ENCODE peak calls at places on chromosomes 6 and 20, in ten cellular contexts. O is SK-N-MC; M is effector memory CD4-positive, alpha-beta T cell; F is IMR-90; C is endodermal cell; Y is right atrium auricular region; H is upper lobe of right lung; P is CD4-positive, CD25-positive, alpha-beta regulatory T cell; K is colonic mucosa; D is GM23248. I is an unnamed sample.
A peak's percentile ranks its signal among the peaks of the same experiment; 100 is the strongest.

GRCh38 chr6:113901482-113901881 is 44.3 kb downstream of the MARCKS start:
- DNase-seq in D (peak; percentile 71), P (no peak), M (no peak), Y (no peak), O (no peak), F (peak; percentile 70), H (no peak), C (no peak), K (no peak), I (no peak)

GRCh38 chr6:129492260-129492659 is 217.7 kb downstream of the ARHGAP18 start:
- DNase-seq in P (no peak), H (no peak), M (no peak), Y (no peak), O (no peak), C (no peak), K (no peak), D (peak; percentile 48), F (peak; percentile 57), I (no peak)

GRCh38 chr20:64044484-64045247 is 4.8 kb downstream of the SOX18 start:
- DNase-seq in D (peak; percentile 84), P (no peak), M (no peak), F (peak; percentile 37), Y (no peak), C (peak; percentile 62), H (no peak), O (no peak), K (no peak), I (no peak)

GRCh38 chr6:137512768-137513605 is 18.8 kb upstream of the OLIG3 start:
- DNase-seq in O (no peak), H (no peak), C (peak; percentile 79), K (no peak), Y (no peak), F (no peak), M (no peak), P (no peak), D (no peak), I (no peak)

GRCh38 chr20:44810391-44811149 is at the start of gene RIMS4:
- DNase-seq in D (peak; percentile 37), K (no peak), Y (no peak), C (peak; percentile 77), O (no peak), F (no peak), M (no peak), H (no peak), P (no peak), I (no peak)

GRCh38 chr20:25317351-25318075 is 69.6 kb downstream of the PYGB start:
- DNase-seq in K (no peak), H (peak; percentile 59), Y (no peak), O (no peak), P (no peak), C (no peak), F (no peak), M (no peak), D (no peak), I (no peak)

GRCh38 chr6:134195164-134195906 is 122.6 kb downstream of the SGK1 start:
- DNase-seq in C (no peak), F (peak; percentile 61), O (no peak), D (peak; percentile 49), K (no peak), M (no peak), P (no peak), Y (no peak), H (no peak), I (no peak)

GRCh38 chr20:35702051-35702823 is 3.0 kb downstream of the ROMO1 start:
- DNase-seq in C (peak; percentile 51), M (no peak), P (no peak), O (no peak), Y (peak; percentile 50), H (peak; percentile 50), K (no peak), F (peak; percentile 79), D (peak; percentile 86), I (no peak)

GRCh38 chr6:151652338-151652737 is 155.1 kb upstream of the ESR1 start:
- DNase-seq in H (no peak), K (no peak), C (no peak), Y (peak; percentile 60), F (no peak), D (no peak), O (no peak), P (no peak), M (no peak), I (no peak)

GRCh38 chr6:158017621-158018369 is 36.1 kb downstream of the SYNJ2 start:
- DNase-seq in P (no peak), F (no peak), M (no peak), Y (no peak), O (no peak), D (no peak), C (no peak), K (no peak), H (no peak), I (no peak)

GRCh38 chr6:45923831-45924391 is 91.7 kb downstream of the CLIC5 start:
- DNase-seq in O (no peak), C (peak; percentile 33), M (no peak), H (no peak), D (peak; percentile 81), P (peak; percentile 46), Y (no peak), F (peak; percentile 63), K (no peak), I (no peak)

GRCh38 chr20:63742381-63743024 is 2.9 kb downstream of the SLC2A4RG start:
- DNase-seq in P (no peak), M (no peak), C (peak; percentile 45), H (peak; percentile 68), F (no peak), Y (no peak), K (peak; percentile 17), O (no peak), D (no peak), I (no peak)

GRCh38 chr6:134523051-134523450 is 205.1 kb upstream of the SGK1 start:
- DNase-seq in H (no peak), Y (no peak), D (no peak), K (no peak), C (no peak), M (no peak), P (no peak), F (no peak), O (no peak), I (no peak)

GRCh38 chr6:13302751-13303667 is 25.3 kb downstream of the TBC1D7 start:
- DNase-seq in D (peak; percentile 97), K (peak; percentile 91), O (no peak), C (peak; percentile 11), Y (peak; percentile 75), F (peak; percentile 98), P (peak; percentile 72), H (peak; percentile 75), M (peak; percentile 7), I (no peak)

GRCh38 chr6:119349041-119349340 is 570 bp downstream of the MAN1A1 start:
- DNase-seq in C (peak; percentile 80), O (no peak), Y (no peak), H (no peak), P (no peak), K (no peak), F (no peak), M (peak; percentile 2), D (peak; percentile 58), I (no peak)

GRCh38 chr6:139778688-139779087 is 404.2 kb upstream of the CITED2 start:
- DNase-seq in P (no peak), O (no peak), C (no peak), K (no peak), M (no peak), H (no peak), D (peak; percentile 62), F (peak; percentile 60), Y (no peak), I (no peak)

GRCh38 chr6:42332916-42333315 is 115.3 kb upstream of the MRPS10 start:
- DNase-seq in H (no peak), C (no peak), K (no peak), O (no peak), P (no peak), F (no peak), Y (no peak), M (no peak), D (no peak), I (no peak)

GRCh38 chr20:63767456-63767855 is 27.9 kb downstream of the SLC2A4RG start:
- DNase-seq in D (no peak), K (no peak), C (no peak), M (no peak), H (no peak), P (no peak), Y (no peak), O (no peak), F (no peak), I (no peak)

GRCh38 chr20:1478566-1478965 is 11.9 kb upstream of the NSFL1C start:
- DNase-seq in Y (no peak), D (peak; percentile 82), H (no peak), O (no peak), F (peak; percentile 52), K (no peak), C (no peak), P (no peak), M (no peak), I (no peak)

GRCh38 chr6:110809792-110810191 is 5.5 kb downstream of the CDK19 start:
- DNase-seq in D (no peak), H (no peak), P (no peak), F (no peak), K (no peak), C (no peak), M (no peak), Y (no peak), O (no peak), I (no peak)
- H3K9me3 ChIP-seq in D (peaks cover 3% of the 10 kb centered on the region), H (no peaks in the 10 kb centered on the region), P (no peaks in the 10 kb centered on the region), F (no peaks in the 10 kb centered on the region), K (no peaks in the 10 kb centered on the region), C (no peaks in the 10 kb centered on the region), M (no peaks in the 10 kb centered on the region), Y (no peaks in the 10 kb centered on the region), O (peaks cover 4% of the 10 kb centered on the region), I (no peaks in the 10 kb centered on the region)

DNA sequence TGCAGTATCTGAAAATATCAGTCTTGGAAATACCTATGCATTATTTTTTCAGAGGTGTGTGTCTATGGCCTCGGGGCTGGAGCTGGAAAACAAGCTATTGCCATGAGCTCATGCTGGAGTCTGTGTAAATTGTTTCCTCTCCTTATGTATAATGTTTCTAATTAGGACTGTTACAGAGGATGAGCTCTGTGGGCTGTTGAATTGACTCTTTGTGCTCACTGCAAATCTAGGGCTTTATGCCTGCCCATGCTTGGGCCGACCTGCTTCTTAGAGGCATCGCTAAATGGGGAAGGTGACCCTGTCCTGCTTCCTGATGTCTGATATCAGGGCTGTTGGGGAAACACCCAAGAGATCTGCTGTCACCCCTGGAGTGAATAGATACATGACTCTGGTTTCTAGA is 80.8 kb upstream of the SLC22A16 start:
- DNase-seq in F (no peak), D (no peak), C (no peak), O (no peak), M (no peak), H (no peak), K (peak; percentile 1), Y (no peak), P (no peak), I (no peak)
- H3K9me3 ChIP-seq in F (peaks cover 2% of the 10 kb centered on the region), D (peaks cover 3% of the 10 kb centered on the region), C (peaks cover 5% of the 10 kb centered on the region), O (no peaks in the 10 kb centered on the region), M (no peaks in the 10 kb centered on the region), H (no peaks in the 10 kb centered on the region), K (no peaks in the 10 kb centered on the region), Y (no peaks in the 10 kb centered on the region), P (peaks cover under 1% of the 10 kb centered on the region), I (peaks cover 2% of the 10 kb centered on the region)

GRCh38 chr6:169863710-169864109 is 112.3 kb downstream of the ERMARD start:
- DNase-seq in H (no peak), P (no peak), O (no peak), C (no peak), Y (no peak), M (no peak), F (no peak), K (no peak), D (no peak), I (no peak)
- H3K9me3 ChIP-seq in H (no peaks in the 10 kb centered on the region), P (no peaks in the 10 kb centered on the region), O (no peaks in the 10 kb centered on the region), C (no peaks in the 10 kb centered on the region), Y (no peaks in the 10 kb centered on the region), M (no peaks in the 10 kb centered on the region), F (peaks cover 55% of the 10 kb centered on the region), K (no peaks in the 10 kb centered on the region), D (no peaks in the 10 kb centered on the region), I (no peaks in the 10 kb centered on the region)

GRCh38 chr20:40103420-40103819 is 585.6 kb downstream of the MAFB start:
- DNase-seq in C (no peak), Y (no peak), M (no peak), H (no peak), D (no peak), P (no peak), O (no peak), K (no peak), F (no peak), I (no peak)
- H3K9me3 ChIP-seq in C (no peaks in the 10 kb centered on the region), Y (no peaks in the 10 kb centered on the region), M (no peaks in the 10 kb centered on the region), H (no peaks in the 10 kb centered on the region), D (no peaks in the 10 kb centered on the region), P (no peaks in the 10 kb centered on the region), O (no peaks in the 10 kb centered on the region), K (no peaks in the 10 kb centered on the region), F (no peaks in the 10 kb centered on the region), I (no peaks in the 10 kb centered on the region)